ENCODE peak calls at places on chromosomes 16 and 17, in seven cellular contexts. D is prostate gland; V is activated naive CD4-positive, alpha-beta T cell treated with Interleukin-2 at 50 U/mL for 16 hours; Q is hypothalamus; C is AG04450; Z is AG04449; F is nephron progenitor cell. P is an unnamed sample.

GRCh38 chr17:4940625-4941021 is 555 bp downstream of the RNF167 start:
- DNase-seq in D (no peak), C (no peak), Z (no peak), F (peak), Q (no peak), V (peak), P (no peak)

GRCh38 chr16:79623076-79623475 is 22.5 kb upstream of the MAF start:
- DNase-seq in F (no peak), Q (no peak), V (no peak), D (no peak), C (no peak), Z (no peak), P (no peak)

GRCh38 chr16:89695086-89695874 is 6.2 kb downstream of the SPATA2L start:
- DNase-seq in Q (no peak), F (no peak), C (no peak), V (no peak), D (no peak), Z (no peak), P (no peak)

GRCh38 chr17:1933875-1934715 is 91.0 kb downstream of the RTN4RL1 start:
- DNase-seq in Q (no peak), Z (no peak), F (no peak), V (no peak), D (no peak), C (no peak), P (no peak)

GRCh38 chr17:78779848-78780247 is 2.2 kb downstream of the CYTH1 start:
- DNase-seq in Q (no peak), D (peak), C (no peak), F (no peak), Z (no peak), V (peak), P (no peak)

GRCh38 chr17:77622627-77623026 is 335.9 kb upstream of the TNRC6C start:
- DNase-seq in F (no peak), D (no peak), C (no peak), Z (no peak), V (no peak), Q (no peak), P (no peak)

GRCh38 chr17:59165933-59166342 is 10.4 kb downstream of the PRR11 start:
- DNase-seq in F (peak), Z (peak), C (no peak), D (no peak), Q (no peak), V (peak), P (peak)

GRCh38 chr16:3456374-3456773 is 12.9 kb downstream of the NAA60 start:
- DNase-seq in Z (no peak), V (no peak), Q (no peak), D (no peak), F (no peak), C (no peak), P (no peak)

GRCh38 chr16:72969812-72970211 is 78.1 kb downstream of the ZFHX3 start:
- DNase-seq in F (no peak), V (no peak), D (no peak), Z (no peak), C (no peak), Q (no peak), P (no peak)

GRCh38 chr17:46777943-46778915 is 40.3 kb downstream of the WNT3 start:
- DNase-seq in Z (no peak), F (no peak), D (no peak), Q (no peak), V (no peak), C (no peak), P (no peak)

GRCh38 chr17:22512506-22512905 is 820.2 kb downstream of the KCNJ18 start:
- DNase-seq in F (no peak), C (no peak), Z (no peak), Q (no peak), D (no peak), V (no peak), P (no peak)

GRCh38 chr17:50909765-50910661 is 43.9 kb upstream of the TOB1 start:
- DNase-seq in Q (no peak), D (no peak), F (no peak), Z (no peak), V (peak), C (no peak), P (no peak)

GRCh38 chr17:13563916-13564315 is 37.8 kb downstream of the HS3ST3A1 start:
- DNase-seq in Q (no peak), F (no peak), C (no peak), Z (no peak), V (no peak), D (no peak), P (no peak)

GRCh38 chr17:49880291-49881053 is 32.6 kb upstream of the TAC4 start:
- DNase-seq in F (peak), Q (no peak), V (peak), Z (no peak), D (peak), C (peak), P (peak)

GRCh38 chr17:19508327-19508867 is 25.3 kb upstream of the SLC47A1 start:
- DNase-seq in Z (no peak), V (peak), D (peak), F (peak), C (no peak), Q (no peak), P (no peak)

GRCh38 chr16:46980926-46981325 is 7.5 kb upstream of the DNAJA2 start:
- DNase-seq in Q (no peak), D (no peak), Z (no peak), F (no peak), C (no peak), V (no peak), P (no peak)

GRCh38 chr17:15740570-15741120 is 8.6 kb downstream of the TBC1D26 start:
- DNase-seq in Q (no peak), Z (no peak), F (no peak), V (no peak), D (no peak), C (no peak), P (no peak)

GRCh38 chr17:66542967-66543525 is 240.6 kb downstream of the PRKCA start:
- DNase-seq in D (no peak), Q (no peak), F (no peak), C (peak), V (no peak), Z (no peak), P (peak)

GRCh38 chr17:34741967-34742366 is 162.6 kb downstream of the TMEM132E start:
- DNase-seq in F (no peak), D (no peak), V (no peak), Z (no peak), Q (no peak), C (no peak), P (no peak)

GRCh38 chr16:11635127-11635652 is 33.1 kb upstream of the SNN start:
- DNase-seq in V (no peak), Z (no peak), C (no peak), Q (no peak), D (no peak), F (no peak), P (no peak)

GRCh38 chr16:17474572-17474971 is 3.8 kb upstream of the XYLT1 start:
- DNase-seq in D (no peak), F (no peak), Q (no peak), C (no peak), Z (no peak), V (no peak), P (no peak)

GRCh38 chr16:11160676-11161115 is 95.3 kb downstream of the SOCS1 start:
- DNase-seq in C (no peak), D (no peak), F (no peak), V (no peak), Q (no peak), Z (no peak), P (no peak)

GRCh38 chr17:50289268-50289667 is 15.0 kb downstream of the TMEM92 start:
- DNase-seq in V (no peak), D (no peak), Z (no peak), C (no peak), Q (no peak), F (no peak), P (no peak)

GRCh38 chr17:57527437-57528083 is 217.5 kb downstream of the CCDC182 start:
- DNase-seq in D (no peak), Z (no peak), C (no peak), F (no peak), Q (no peak), V (no peak), P (no peak)

GRCh38 chr16:60001523-60001922 is 1267.4 kb upstream of the GOT2 start:
- DNase-seq in Q (no peak), V (no peak), C (no peak), D (no peak), Z (no peak), F (no peak), P (no peak)

P was measured in kidney glomerular epithelial cell.